ENCODE peak calls at places on chromosomes 12 and 14, in four cellular contexts. B is stimulated activated CD4-positive, alpha-beta T cell treated with anti-CD3 and anti-CD28 coated beads, Interleukin-2, amount 100 ng/mL, for 48 hours; O is caudate nucleus; T is NCI-H69. U is an unnamed sample.

GRCh38 chr12:1930816-1931597 is 12.6 kb upstream of the CACNA2D4 start:
- DNase-seq in O (no peak), B (no peak), T (no peak), U (no peak)

GRCh38 chr12:121778567-121779421 is 14.7 kb downstream of the RHOF start:
- DNase-seq in O (no peak), T (no peak), B (no peak), U (no peak)

GRCh38 chr12:48184549-48184922 is 1.1 kb downstream of the CCDC184 start:
- DNase-seq in T (no peak), B (no peak), O (peak; percentile 22), U (no peak)

GRCh38 chr12:93164103-93164880 is 213.4 kb upstream of the NUDT4 start:
- DNase-seq in O (no peak), T (no peak), B (no peak), U (no peak)

GRCh38 chr12:123319826-123320225 is 44.8 kb downstream of the SBNO1 start:
- DNase-seq in T (no peak), O (no peak), B (no peak), U (no peak)

GRCh38 chr12:4278582-4278939 is 5.0 kb downstream of the CCND2 start:
- DNase-seq in T (no peak), O (no peak), B (no peak), U (no peak)

GRCh38 chr14:100067971-100068959 is 3.0 kb downstream of the EVL start:
- DNase-seq in O (no peak), T (no peak), B (peak; percentile 76), U (no peak)

GRCh38 chr12:49962861-49963765 is 1.4 kb downstream of the AQP5 start:
- DNase-seq in O (no peak), B (no peak), T (peak; percentile 95), U (no peak)

GRCh38 chr12:106919910-106920544 is 35.7 kb upstream of the TMEM263 start:
- DNase-seq in O (peak; percentile 1), B (no peak), T (peak; percentile 75), U (no peak)